ENCODE peak calls at places on chromosomes 12 and 14, in nine cellular contexts. F, L, N, J, E, I, B, A and C are unnamed samples.

GRCh38 chr14:59482471-59483331 is 1.5 kb downstream of the L3HYPDH start:
- DNase-seq in F (no peak), L (no peak), N (peak; percentile 63), J (no peak), E (no peak), I (no peak), B (peak; percentile 19), A (no peak), C (no peak)

GRCh38 chr12:131091976-131092691 is 138.4 kb downstream of the ADGRD1 start:
- DNase-seq in F (peak; percentile 39), L (no peak), N (no peak), J (no peak), E (no peak), I (peak; percentile 58), B (no peak), A (no peak), C (no peak)

GRCh38 chr14:73140924-73141323 is 4.6 kb downstream of the PSEN1 start:
- DNase-seq in F (no peak), L (no peak), N (no peak), J (no peak), E (no peak), I (no peak), B (no peak), A (no peak), C (no peak)

GRCh38 chr12:56129210-56129691 is 1.2 kb downstream of the ESYT1 start:
- DNase-seq in F (peak; percentile 64), L (peak; percentile 59), N (no peak), J (no peak), E (peak; percentile 25), I (peak; percentile 90), B (no peak), A (peak; percentile 73), C (peak; percentile 82)

GRCh38 chr12:68264864-68265256 is 11.5 kb upstream of the IL22 start:
- DNase-seq in F (no peak), L (no peak), N (no peak), J (no peak), E (no peak), I (no peak), B (no peak), A (no peak), C (no peak)

GRCh38 chr12:77645966-77646598 is 184.6 kb upstream of the NAV3 start:
- DNase-seq in F (no peak), L (no peak), N (no peak), J (no peak), E (no peak), I (no peak), B (no peak), A (no peak), C (no peak)

GRCh38 chr12:69266045-69266635 is 26.8 kb downstream of the CPSF6 start:
- DNase-seq in F (no peak), L (no peak), N (peak; percentile 42), J (no peak), E (no peak), I (no peak), B (no peak), A (no peak), C (no peak)

GRCh38 chr12:1593232-1594044 is 943 bp downstream of the FBXL14 start:
- DNase-seq in F (peak; percentile 73), L (peak; percentile 46), N (no peak), J (no peak), E (peak; percentile 39), I (peak; percentile 84), B (no peak), A (peak; percentile 53), C (no peak)

GRCh38 chr14:103068351-103069073 is 11.2 kb upstream of the CDC42BPB start:
- DNase-seq in F (no peak), L (no peak), N (no peak), J (no peak), E (no peak), I (no peak), B (peak; percentile 53), A (no peak), C (no peak)